ENCODE peak calls at places on chromosomes 4 and X, in eight cellular contexts. X is naive thymus-derived CD8-positive, alpha-beta T cell; C is NCI-H1436; D is AG09319; T is type B pancreatic cell; K is left kidney; H is heart left ventricle; U is bronchial epithelial cell. V is an unnamed sample.

GRCh38 chr4:19945979-19946380 is 305.7 kb upstream of the SLIT2 start:
- DNase-seq in K (no peak), U (peak; percentile 99), C (no peak), T (no peak), H (no peak), X (no peak), D (peak; percentile 93), V (no peak)

GRCh38 chr4:48262926-48263325 is 6.7 kb downstream of the TEC start:
- DNase-seq in T (no peak), K (no peak), D (no peak), H (no peak), U (no peak), X (no peak), C (no peak), V (no peak)

GRCh38 chrX:154439841-154440240 is 2.9 kb downstream of the GDI1 start:
- DNase-seq in T (no peak), C (no peak), X (no peak), K (no peak), H (no peak), D (no peak), U (no peak), V (no peak)

GRCh38 chrX:22686138-22686541 is 313.6 kb upstream of the DDX53 start:
- DNase-seq in H (no peak), D (peak; percentile 82), K (peak; percentile 53), T (no peak), U (no peak), C (peak; percentile 44), X (no peak), V (no peak)

GRCh38 chr4:98232202-98232601 is 29.0 kb upstream of the RAP1GDS1 start:
- DNase-seq in U (peak; percentile 62), D (no peak), X (no peak), H (no peak), C (no peak), K (no peak), T (no peak), V (no peak)

GRCh38 chr4:184156169-184156568 is 61.5 kb downstream of the ENPP6 start:
- DNase-seq in H (no peak), C (no peak), U (no peak), X (no peak), D (no peak), K (no peak), T (no peak), V (no peak)

GRCh38 chr4:55398966-55399365 is 3.2 kb downstream of the TMEM165 start:
- DNase-seq in T (no peak), D (no peak), X (no peak), H (no peak), C (no peak), U (no peak), K (no peak), V (no peak)

GRCh38 chr4:7897811-7898210 is 41.9 kb downstream of the AFAP1 start:
- DNase-seq in C (no peak), D (no peak), K (no peak), H (no peak), X (no peak), T (no peak), U (peak; percentile 53), V (no peak)

GRCh38 chr4:119099227-119099910 is 36.3 kb upstream of the MYOZ2 start:
- DNase-seq in H (no peak), D (peak; percentile 45), K (no peak), X (no peak), U (no peak), C (no peak), T (no peak), V (no peak)

GRCh38 chr4:16721618-16722291 is 176.7 kb downstream of the LDB2 start:
- DNase-seq in H (no peak), D (peak; percentile 46), U (no peak), X (no peak), T (no peak), C (no peak), K (no peak), V (no peak)

GRCh38 chr4:7342581-7343352 is 92.0 kb downstream of the PSAPL1 start:
- DNase-seq in T (no peak), C (no peak), U (no peak), D (no peak), H (no peak), K (peak; percentile 95), X (peak; percentile 26), V (no peak)

GRCh38 chrX:12141511-12141910 is 3.2 kb downstream of the FRMPD4 start:
- DNase-seq in H (no peak), T (no peak), D (no peak), K (no peak), C (no peak), X (no peak), U (no peak), V (no peak)

GRCh38 chr4:69321153-69321729 is 41.0 kb downstream of the UGT2B28 start:
- DNase-seq in H (no peak), D (no peak), C (peak; percentile 43), X (no peak), T (no peak), K (no peak), U (peak; percentile 46), V (no peak)

GRCh38 chrX:41885724-41886123 is 37.6 kb downstream of the CASK start:
- DNase-seq in U (no peak), K (no peak), X (no peak), D (no peak), C (no peak), H (no peak), T (no peak), V (no peak)

GRCh38 chr4:131603705-131604104 is 1545.4 kb upstream of the PCDH10 start:
- DNase-seq in X (no peak), D (no peak), U (peak; percentile 85), H (no peak), C (no peak), K (no peak), T (no peak), V (no peak)

GRCh38 chrX:17654116-17654515 is 83.2 kb upstream of the SCML1 start:
- DNase-seq in T (no peak), X (no peak), H (no peak), D (no peak), C (no peak), U (no peak), K (no peak), V (no peak)

GRCh38 chrX:20263474-20263873 is 3.2 kb downstream of the RPS6KA3 start:
- DNase-seq in T (no peak), H (no peak), D (no peak), U (peak; percentile 33), C (no peak), K (no peak), X (no peak), V (no peak)

GRCh38 chr4:78799551-78800495 is 23.7 kb downstream of the BMP2K start:
- DNase-seq in C (no peak), T (no peak), U (peak; percentile 95), K (no peak), H (no peak), X (no peak), D (no peak), V (no peak)

GRCh38 chr4:105923507-105924238 is 28.4 kb downstream of the NPNT start:
- DNase-seq in D (no peak), H (no peak), C (no peak), X (no peak), U (peak; percentile 55), T (no peak), K (peak; percentile 3), V (no peak)

GRCh38 chr4:53490161-53490915 is 100.9 kb downstream of the LNX1 start:
- DNase-seq in H (no peak), C (no peak), T (no peak), K (no peak), X (no peak), D (no peak), U (no peak), V (no peak)

GRCh38 chrX:103175944-103176753 is 38.8 kb upstream of the BEX4 start:
- DNase-seq in K (peak; percentile 63), D (peak; percentile 11), H (no peak), X (peak; percentile 66), U (peak; percentile 29), C (peak; percentile 36), T (no peak), V (peak; percentile 52)

GRCh38 chr4:85970535-85970934 is 389.3 kb downstream of the MAPK10 start:
- DNase-seq in K (no peak), D (no peak), C (no peak), H (no peak), X (no peak), U (peak; percentile 17), T (no peak), V (no peak)

GRCh38 chr4:69833251-69833650 is 26.7 kb downstream of the SULT1E1 start:
- DNase-seq in D (no peak), K (no peak), T (no peak), U (peak; percentile 5), H (no peak), X (no peak), C (no peak), V (no peak)

GRCh38 chr4:88892646-88893045 is 164.3 kb downstream of the FAM13A start:
- DNase-seq in T (no peak), K (no peak), H (no peak), U (no peak), D (no peak), C (no peak), X (no peak), V (no peak)

GRCh38 chr4:86043755-86044592 is 315.9 kb downstream of the MAPK10 start:
- DNase-seq in T (no peak), H (no peak), U (peak; percentile 44), K (peak; percentile 88), D (peak; percentile 18), X (no peak), C (peak; percentile 60), V (peak; percentile 63)

GRCh38 chrX:72094894-72095293 is 36.8 kb downstream of the RTL5 start:
- DNase-seq in C (peak; percentile 83), T (no peak), U (no peak), K (peak; percentile 59), X (peak; percentile 70), H (peak; percentile 59), D (no peak), V (peak; percentile 46)

GRCh38 chrX:130539721-130540321 is 138.0 kb downstream of the RBMX2 start:
- DNase-seq in K (peak; percentile 56), D (peak; percentile 19), H (peak; percentile 32), U (peak; percentile 33), X (no peak), C (peak; percentile 52), T (no peak), V (peak; percentile 65)

GRCh38 chr4:53100801-53101581 is 238.9 kb downstream of the RASL11B start:
- DNase-seq in C (no peak), T (no peak), H (no peak), D (no peak), U (peak; percentile 78), X (no peak), K (no peak), V (no peak)

GRCh38 chrX:40094041-40094899 is 3.5 kb downstream of the BCOR start:
- DNase-seq in C (no peak), H (peak; percentile 80), K (peak; percentile 82), D (no peak), X (no peak), T (peak; percentile 79), U (no peak), V (no peak)

GRCh38 chrX:9885150-9885549 is 82.0 kb upstream of the CLDN34 start:
- DNase-seq in T (no peak), D (no peak), X (no peak), H (peak; percentile 56), C (peak; percentile 32), U (peak; percentile 48), K (peak; percentile 72), V (peak; percentile 75)

GRCh38 chr4:151192556-151193235 is 84.3 kb upstream of the PRSS48 start:
- DNase-seq in D (no peak), X (no peak), K (no peak), H (no peak), T (no peak), C (no peak), U (no peak), V (no peak)

GRCh38 chr4:1711906-1712215 is 258 bp downstream of the SLBP start:
- DNase-seq in K (no peak), U (no peak), C (no peak), D (no peak), H (no peak), X (no peak), T (no peak), V (no peak)

GRCh38 chr4:183140911-183141320 is 41.9 kb downstream of the WWC2 start:
- DNase-seq in H (no peak), T (no peak), C (no peak), D (peak; percentile 8), X (no peak), K (no peak), U (peak; percentile 23), V (no peak)

GRCh38 chr4:148447672-148448071 is 5.5 kb upstream of the NR3C2 start:
- DNase-seq in T (no peak), X (peak; percentile 68), U (peak; percentile 49), D (no peak), H (no peak), C (no peak), K (peak; percentile 12), V (no peak)

V was measured in GM23338.